ENCODE peak calls at places on chromosome 6, in nine cellular contexts. E is A549, W is endothelial cell of umbilical vein, U is lower leg skin, T is spleen, A is stomach, M is H54, Q is vagina, D is H1. N is an unnamed sample.
A peak's percentile ranks its signal among the peaks of the same experiment; 100 is the strongest.

GRCh38 chr6:100217225-100217624 is 223.2 kb upstream of the MCHR2 start:
- DNase-seq in E (no peak), W (no peak), U (no peak), T (no peak), A (no peak), M (no peak), Q (no peak), D (no peak), N (no peak)

GRCh38 chr6:138101946-138102731 is 5.1 kb downstream of the PERP start:
- DNase-seq in E (no peak), W (no peak), U (no peak), T (no peak), A (no peak), M (no peak), Q (no peak), D (no peak), N (no peak)

GRCh38 chr6:168386973-168387372 is 54.0 kb upstream of the SMOC2 start:
- DNase-seq in E (no peak), W (no peak), U (no peak), T (peak; percentile 31), A (no peak), M (no peak), Q (no peak), D (no peak), N (no peak)

GRCh38 chr6:153553627-153554026 is 422.5 kb upstream of the RGS17 start:
- DNase-seq in E (no peak), W (no peak), U (no peak), T (no peak), A (no peak), M (no peak), Q (no peak), D (peak; percentile 51), N (no peak)

GRCh38 chr6:63821442-63821841 is 185.8 kb downstream of the PHF3 start:
- DNase-seq in E (no peak), W (no peak), U (no peak), T (no peak), A (no peak), M (no peak), Q (no peak), D (no peak), N (no peak)

GRCh38 chr6:106254636-106255035 is 70.9 kb downstream of the ATG5 start:
- DNase-seq in E (no peak), W (no peak), U (no peak), T (no peak), A (no peak), M (no peak), Q (no peak), D (no peak), N (no peak)

GRCh38 chr6:83055366-83055964 is 10.2 kb downstream of the UBE3D start:
- DNase-seq in E (peak; percentile 44), W (peak; percentile 45), U (peak; percentile 38), T (no peak), A (peak; percentile 44), M (no peak), Q (no peak), D (peak; percentile 72), N (peak; percentile 27)

GRCh38 chr6:129356129-129356528 is 353.8 kb downstream of the ARHGAP18 start:
- DNase-seq in E (no peak), W (no peak), U (no peak), T (no peak), A (no peak), M (no peak), Q (no peak), D (no peak), N (no peak)

GRCh38 chr6:14861491-14861943 is 384.4 kb upstream of the JARID2 start:
- DNase-seq in E (no peak), W (no peak), U (no peak), T (no peak), A (no peak), M (no peak), Q (no peak), D (peak; percentile 62), N (no peak)

GRCh38 chr6:43334466-43335095 is 26.0 kb upstream of the CRIP3 start:
- DNase-seq in E (peak; percentile 25), W (peak; percentile 66), U (no peak), T (no peak), A (no peak), M (peak; percentile 23), Q (no peak), D (no peak), N (no peak)

GRCh38 chr6:21539621-21540100 is 53.9 kb upstream of the SOX4 start:
- DNase-seq in E (no peak), W (no peak), U (no peak), T (no peak), A (no peak), M (no peak), Q (no peak), D (no peak), N (no peak)

GRCh38 chr6:110367001-110367400 is 8.9 kb upstream of the METTL24 start:
- DNase-seq in E (no peak), W (no peak), U (no peak), T (no peak), A (no peak), M (no peak), Q (no peak), D (no peak), N (no peak)

GRCh38 chr6:142915129-142915697 is 29.8 kb downstream of the HIVEP2 start:
- DNase-seq in E (no peak), W (no peak), U (no peak), T (no peak), A (no peak), M (no peak), Q (no peak), D (no peak), N (no peak)

DNA sequence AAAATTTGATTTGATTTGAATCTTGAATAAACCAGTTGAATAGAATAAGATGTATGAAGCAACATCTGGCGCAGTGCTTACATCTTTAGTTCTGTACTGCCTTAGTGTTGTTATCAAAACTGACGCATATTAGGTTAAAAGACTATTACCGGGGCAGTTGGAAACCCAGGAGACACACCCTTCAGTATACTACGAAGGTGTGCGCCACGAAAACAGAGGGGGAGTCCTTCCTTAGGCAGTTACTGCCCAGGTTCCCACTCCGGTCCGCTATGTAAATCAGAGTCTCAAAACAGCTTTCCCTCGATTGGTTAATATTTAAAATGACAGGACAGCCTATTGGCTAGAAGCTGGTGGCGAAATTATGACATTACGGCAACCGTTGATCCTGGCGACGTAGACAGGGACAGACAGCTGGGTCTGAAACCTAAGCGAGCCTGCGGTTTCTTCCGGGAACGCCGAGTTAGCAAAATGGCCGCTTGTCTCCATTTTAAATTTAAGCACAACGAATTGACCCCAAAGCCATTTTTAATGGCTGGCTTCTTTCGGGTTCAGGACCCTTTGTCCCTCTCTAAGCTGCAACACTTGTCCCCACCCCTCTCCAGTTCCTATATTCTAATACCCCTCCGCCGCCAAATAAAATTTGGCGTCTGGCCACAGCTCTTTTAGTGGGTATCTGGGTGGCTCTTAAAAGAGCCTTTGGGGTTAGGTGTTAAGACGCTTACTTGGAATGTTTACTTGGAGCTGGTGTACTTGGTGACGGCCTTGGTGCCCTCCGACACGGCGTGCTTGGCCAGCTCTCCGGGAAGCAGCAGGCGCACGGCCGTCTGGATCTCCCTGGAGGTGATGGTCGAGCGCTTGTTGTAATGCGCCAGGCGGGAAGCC is 35.8 kb downstream of the HFE start:
- DNase-seq in E (peak; percentile 77), W (peak; percentile 97), U (peak; percentile 98), T (peak; percentile 95), A (peak; percentile 93), M (peak; percentile 46), Q (peak; percentile 99), D (peak; percentile 84), N (peak; percentile 97)
- TF ChIP-seq POLR2A in E (peak; percentile 72), W (peak; percentile 88), U (no peak), T (peak; percentile 98), A (no peak), M (peak; percentile 80), Q (peak; percentile 82), D (peak; percentile 97), N (peak; percentile 89)

DNA sequence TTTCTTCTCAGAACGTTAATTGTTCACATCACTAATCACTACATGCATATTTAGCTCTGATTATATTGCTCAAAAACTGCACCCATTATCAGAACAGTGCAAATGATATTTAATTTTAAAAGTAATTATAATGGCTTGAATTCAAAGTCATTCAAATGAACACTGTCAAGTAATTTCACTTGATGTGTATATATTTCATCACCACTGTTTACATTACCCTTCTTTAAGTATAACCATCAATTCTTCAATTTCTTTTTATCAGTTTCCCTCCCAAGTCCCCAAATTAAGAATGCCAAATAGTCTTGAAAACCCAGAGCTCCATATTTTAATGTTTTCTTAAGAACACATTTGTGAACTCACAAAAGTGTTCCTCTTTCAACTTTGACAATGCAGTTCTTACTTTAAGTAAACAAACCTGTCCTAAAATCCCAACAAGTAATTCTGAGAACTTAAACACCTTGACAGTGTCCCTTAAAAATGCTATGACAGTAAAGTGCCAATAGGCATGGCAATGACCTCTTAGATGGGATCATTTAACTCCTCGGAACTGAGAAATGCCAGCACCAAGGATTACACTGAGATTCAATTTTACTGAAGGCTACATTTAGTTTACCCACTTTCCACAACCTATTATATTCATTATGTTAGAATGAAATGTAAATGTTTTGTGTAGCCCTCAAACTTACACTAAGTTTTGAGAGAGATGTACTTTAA is 16.7 kb upstream of the SNX14 start:
- DNase-seq in E (no peak), W (no peak), U (no peak), T (no peak), A (no peak), M (no peak), Q (no peak), D (no peak), N (no peak)
- TF ChIP-seq POLR2A in E (no peak), W (no peak), U (no peak), T (no peak), A (no peak), M (no peak), Q (no peak), D (no peak), N (no peak)

GRCh38 chr6:39111280-39111679 is 3.7 kb downstream of the SAYSD1 start:
- DNase-seq in E (no peak), W (no peak), U (no peak), T (no peak), A (no peak), M (no peak), Q (no peak), D (no peak), N (no peak)

GRCh38 chr6:39118921-39119320 is 3.9 kb upstream of the SAYSD1 start:
- DNase-seq in E (no peak), W (no peak), U (no peak), T (no peak), A (no peak), M (no peak), Q (no peak), D (no peak), N (no peak)

GRCh38 chr6:39114395-39114706 is 635 bp downstream of the SAYSD1 start:
- DNase-seq in E (peak; percentile 5), W (no peak), U (no peak), T (no peak), A (no peak), M (no peak), Q (no peak), D (no peak), N (no peak)

GRCh38 chr6:39113788-39114187 is 1.2 kb downstream of the SAYSD1 start:
- DNase-seq in E (no peak), W (no peak), U (no peak), T (no peak), A (no peak), M (no peak), Q (no peak), D (no peak), N (no peak)

GRCh38 chr6:39114707-39115599 is at the start of gene SAYSD1:
- DNase-seq in E (peak; percentile 76), W (peak; percentile 92), U (peak; percentile 84), T (peak; percentile 99), A (peak; percentile 95), M (peak; percentile 60), Q (peak; percentile 90), D (peak; percentile 94), N (peak; percentile 94)
- TF ChIP-seq POLR2A in E (peak; percentile 29), W (peak; percentile 59), U (no peak), T (peak; percentile 4), A (no peak), M (peak; percentile 70), Q (peak; percentile 42), D (peak; percentile 83), N (peak; percentile 84)

GRCh38 chr6:26232306-26232949 is 132.6 kb upstream of the BTN3A2 start:
- DNase-seq in E (no peak), W (no peak), U (no peak), T (no peak), A (no peak), M (no peak), Q (no peak), D (no peak), N (no peak)
- TF ChIP-seq POLR2A in E (no peak), W (no peak), U (no peak), T (peak; percentile 2), A (no peak), M (no peak), Q (no peak), D (no peak), N (no peak)